ENCODE peak calls at places on chromosome 21, in five cellular contexts. D is activated naive CD4-positive, alpha-beta T cell treated with anti-CD3 and anti-CD28 coated beads, Interleukin-2, amount 50 U/mL, for 16 hours; Q is HFFc6; K is CD4-positive, alpha-beta T cell; F is non-pigmented ciliary epithelial cell. B is an unnamed sample.

GRCh38 chr21:42366292-42367010 is at the start of gene TFF1:
- DNase-seq in D (no peak), Q (no peak), K (no peak), F (no peak), B (no peak)

GRCh38 chr21:36928960-36929359 is 37.5 kb downstream of the HLCS start:
- DNase-seq in D (no peak), Q (no peak), K (no peak), F (no peak), B (no peak)

GRCh38 chr21:42219606-42220137 is 732 bp downstream of the ABCG1 start:
- DNase-seq in D (peak), Q (no peak), K (peak), F (no peak), B (no peak)

GRCh38 chr21:27519357-27519756 is 552.5 kb upstream of the ADAMTS5 start:
- DNase-seq in D (no peak), Q (peak), K (no peak), F (peak), B (no peak)

GRCh38 chr21:32311621-32312020 is 13.0 kb downstream of the MRAP start:
- DNase-seq in D (no peak), Q (no peak), K (no peak), F (no peak), B (no peak)

GRCh38 chr21:45954271-45954670 is 27.3 kb upstream of the COL6A1 start:
- DNase-seq in D (no peak), Q (peak), K (no peak), F (no peak), B (no peak)

GRCh38 chr21:27582246-27582945 is 615.5 kb upstream of the ADAMTS5 start:
- DNase-seq in D (no peak), Q (no peak), K (no peak), F (no peak), B (no peak)

GRCh38 chr21:29854795-29855194 is 85.0 kb downstream of the GRIK1 start:
- DNase-seq in D (no peak), Q (no peak), K (no peak), F (no peak), B (no peak)

GRCh38 chr21:39125752-39126485 is 57.3 kb downstream of the PSMG1 start:
- DNase-seq in D (no peak), Q (peak), K (no peak), F (no peak), B (peak)

GRCh38 chr21:36134820-36135390 is at the start of gene CBR3:
- DNase-seq in D (peak), Q (peak), K (peak), F (no peak), B (peak)

GRCh38 chr21:41374867-41375533 is 13.2 kb downstream of the MX2 start:
- DNase-seq in D (no peak), Q (no peak), K (no peak), F (no peak), B (no peak)

GRCh38 chr21:32096411-32096810 is 182.4 kb downstream of the MIS18A start:
- DNase-seq in D (no peak), Q (no peak), K (no peak), F (no peak), B (peak)

GRCh38 chr21:14926186-14926585 is 138.6 kb downstream of the NRIP1 start:
- DNase-seq in D (no peak), Q (no peak), K (no peak), F (no peak), B (no peak)

GRCh38 chr21:43824250-43824882 is 35.0 kb downstream of the RRP1 start:
- DNase-seq in D (no peak), Q (peak), K (no peak), F (peak), B (no peak)

GRCh38 chr21:17610862-17611261 is 1.8 kb downstream of the BTG3 start:
- DNase-seq in D (no peak), Q (no peak), K (no peak), F (no peak), B (peak)

GRCh38 chr21:35026617-35027557 is 22.2 kb downstream of the RUNX1 start:
- DNase-seq in D (peak), Q (no peak), K (peak), F (no peak), B (peak)

GRCh38 chr21:37529649-37530048 is 163.1 kb downstream of the DYRK1A start:
- DNase-seq in D (no peak), Q (no peak), K (no peak), F (no peak), B (no peak)

GRCh38 chr21:30146558-30147282 is 19.9 kb downstream of the CLDN17 start:
- DNase-seq in D (no peak), Q (no peak), K (no peak), F (no peak), B (no peak)

GRCh38 chr21:45354970-45355369 is 50.0 kb upstream of the COL18A1 start:
- DNase-seq in D (no peak), Q (no peak), K (no peak), F (no peak), B (no peak)

GRCh38 chr21:46077674-46078101 is 20.2 kb upstream of the COL6A2 start:
- DNase-seq in D (no peak), Q (no peak), K (no peak), F (no peak), B (no peak)

GRCh38 chr21:35450830-35451229 is 401.7 kb upstream of the RUNX1 start:
- DNase-seq in D (no peak), Q (no peak), K (no peak), F (no peak), B (no peak)

GRCh38 chr21:38148046-38148445 is 108.7 kb upstream of the KCNJ15 start:
- DNase-seq in D (no peak), Q (peak), K (no peak), F (no peak), B (no peak)

GRCh38 chr21:21146587-21147373 is 148.6 kb downstream of the NCAM2 start:
- DNase-seq in D (no peak), Q (no peak), K (no peak), F (no peak), B (no peak)

GRCh38 chr21:17903029-17903806 is 84.1 kb upstream of the C21orf91 start:
- DNase-seq in D (no peak), Q (peak), K (no peak), F (peak), B (peak)